ENCODE peak calls at places on chromosomes 3 and 15, in nine cellular contexts. E is sigmoid colon, X is SK-N-SH, A is activated B cell treated with CpG ODN at 0.5 μM for 24 hours, K is Caco-2, O is MCF 10A, W is cardiac muscle cell, Z is H9, F is body of pancreas. C is an unnamed sample.

GRCh38 chr3:30904986-30905385 is 10.5 kb upstream of the GADL1 start:
- DNase-seq in E (no peak), X (no peak), A (no peak), K (peak; percentile 70), O (no peak), W (no peak), Z (no peak), F (no peak), C (no peak)

GRCh38 chr3:45693941-45694521 is 4.8 kb downstream of the SACM1L start:
- DNase-seq in E (no peak), X (peak; percentile 34), A (no peak), K (no peak), O (no peak), W (no peak), Z (no peak), F (no peak), C (no peak)

GRCh38 chr3:24378313-24378712 is 116.3 kb downstream of the THRB start:
- DNase-seq in E (no peak), X (no peak), A (no peak), K (no peak), O (no peak), W (no peak), Z (no peak), F (no peak), C (no peak)

GRCh38 chr15:97684249-97684648 is 276.3 kb upstream of the ARRDC4 start:
- DNase-seq in E (no peak), X (no peak), A (no peak), K (no peak), O (no peak), W (no peak), Z (no peak), F (no peak), C (no peak)

GRCh38 chr15:64105113-64105704 is 9.4 kb downstream of the SNX1 start:
- DNase-seq in E (peak; percentile 70), X (no peak), A (no peak), K (no peak), O (peak; percentile 71), W (peak; percentile 89), Z (no peak), F (peak; percentile 46), C (no peak)

GRCh38 chr15:50828610-50829206 is 63.2 kb upstream of the SPPL2A start:
- DNase-seq in E (no peak), X (no peak), A (no peak), K (peak; percentile 74), O (peak; percentile 92), W (peak; percentile 92), Z (no peak), F (peak; percentile 32), C (peak; percentile 89)

GRCh38 chr15:97168704-97169475 is 791.6 kb upstream of the ARRDC4 start:
- DNase-seq in E (no peak), X (no peak), A (no peak), K (no peak), O (peak; percentile 2), W (no peak), Z (no peak), F (no peak), C (no peak)

GRCh38 chr3:4584537-4585249 is 91.5 kb downstream of the ITPR1 start:
- DNase-seq in E (peak; percentile 67), X (no peak), A (no peak), K (no peak), O (no peak), W (peak; percentile 80), Z (no peak), F (peak; percentile 15), C (no peak)

GRCh38 chr3:129238945-129239705 is 10.3 kb upstream of the COPG1 start:
- DNase-seq in E (no peak), X (no peak), A (no peak), K (no peak), O (peak; percentile 77), W (peak; percentile 74), Z (no peak), F (peak; percentile 48), C (no peak)

GRCh38 chr3:184583345-184584000 is 21.9 kb downstream of the EPHB3 start:
- DNase-seq in E (no peak), X (peak; percentile 71), A (no peak), K (no peak), O (no peak), W (no peak), Z (no peak), F (no peak), C (no peak)

GRCh38 chr15:89143503-89144162 is 55.4 kb downstream of the ABHD2 start:
- DNase-seq in E (no peak), X (peak; percentile 36), A (no peak), K (no peak), O (peak; percentile 66), W (peak; percentile 95), Z (no peak), F (peak; percentile 55), C (peak; percentile 91)

GRCh38 chr15:85607842-85608241 is 186.9 kb downstream of the KLHL25 start:
- DNase-seq in E (no peak), X (no peak), A (no peak), K (no peak), O (peak; percentile 89), W (peak; percentile 81), Z (no peak), F (peak; percentile 31), C (peak; percentile 87)

GRCh38 chr15:92848852-92849598 is 51.1 kb upstream of the CHD2 start:
- DNase-seq in E (no peak), X (no peak), A (no peak), K (no peak), O (no peak), W (peak; percentile 98), Z (no peak), F (no peak), C (peak; percentile 47)

GRCh38 chr3:179318876-179319275 is 4.0 kb upstream of the ZNF639 start:
- DNase-seq in E (no peak), X (no peak), A (no peak), K (no peak), O (no peak), W (no peak), Z (no peak), F (no peak), C (no peak)

GRCh38 chr3:4416961-4417360 is 50.1 kb downstream of the SUMF1 start:
- DNase-seq in E (no peak), X (peak; percentile 45), A (no peak), K (no peak), O (peak; percentile 100), W (peak; percentile 79), Z (no peak), F (no peak), C (peak; percentile 74)

GRCh38 chr3:111999924-112000835 is 1.5 kb downstream of the TAGLN3 start:
- DNase-seq in E (no peak), X (peak; percentile 32), A (no peak), K (no peak), O (no peak), W (no peak), Z (no peak), F (no peak), C (no peak)

GRCh38 chr15:88878720-88879184 is 16.6 kb downstream of the HAPLN3 start:
- DNase-seq in E (no peak), X (peak; percentile 85), A (no peak), K (peak; percentile 62), O (peak; percentile 55), W (peak; percentile 60), Z (peak; percentile 87), F (peak; percentile 43), C (no peak)

GRCh38 chr3:184262166-184262926 is 993 bp upstream of the CAMK2N2 start:
- DNase-seq in E (no peak), X (peak; percentile 72), A (no peak), K (peak; percentile 47), O (no peak), W (no peak), Z (peak; percentile 38), F (peak; percentile 95), C (no peak)

GRCh38 chr3:177473184-177473583 is 275.9 kb upstream of the TBL1XR1 start:
- DNase-seq in E (no peak), X (no peak), A (no peak), K (no peak), O (no peak), W (no peak), Z (no peak), F (no peak), C (no peak)

GRCh38 chr3:66153961-66154923 is 66.6 kb upstream of the SLC25A26 start:
- DNase-seq in E (no peak), X (peak; percentile 45), A (no peak), K (no peak), O (no peak), W (peak; percentile 52), Z (no peak), F (no peak), C (no peak)

GRCh38 chr3:98343647-98344507 is 9.8 kb upstream of the OR5K4 start:
- DNase-seq in E (no peak), X (peak; percentile 22), A (no peak), K (peak; percentile 47), O (peak; percentile 86), W (peak; percentile 35), Z (peak; percentile 76), F (peak; percentile 71), C (no peak)

GRCh38 chr3:147157629-147158028 is 248.7 kb downstream of the ZIC4 start:
- DNase-seq in E (no peak), X (no peak), A (no peak), K (no peak), O (no peak), W (no peak), Z (no peak), F (no peak), C (no peak)
- TF ChIP-seq CTCF in E (no peak), X (no peak), A (no peak), K (no peak), O (no peak), W (no peak), Z (no peak), F (no peak), C (no peak)

GRCh38 chr3:6825527-6825926 is 35.4 kb upstream of the GRM7 start:
- DNase-seq in E (no peak), X (peak; percentile 28), A (no peak), K (no peak), O (peak; percentile 5), W (no peak), Z (no peak), F (no peak), C (no peak)
- TF ChIP-seq CTCF in E (no peak), X (no peak), A (no peak), K (no peak), O (no peak), W (no peak), Z (no peak), F (no peak), C (no peak)

GRCh38 chr15:57667171-57667924 is 39.2 kb upstream of the POLR2M start:
- DNase-seq in E (no peak), X (peak; percentile 42), A (no peak), K (peak; percentile 47), O (peak; percentile 73), W (peak; percentile 82), Z (no peak), F (peak; percentile 58), C (peak; percentile 20)
- TF ChIP-seq CTCF in E (peak; percentile 48), X (peak; percentile 68), A (no peak), K (peak; percentile 54), O (peak; percentile 50), W (peak; percentile 61), Z (peak; percentile 45), F (peak; percentile 33), C (peak; percentile 59)

DNA sequence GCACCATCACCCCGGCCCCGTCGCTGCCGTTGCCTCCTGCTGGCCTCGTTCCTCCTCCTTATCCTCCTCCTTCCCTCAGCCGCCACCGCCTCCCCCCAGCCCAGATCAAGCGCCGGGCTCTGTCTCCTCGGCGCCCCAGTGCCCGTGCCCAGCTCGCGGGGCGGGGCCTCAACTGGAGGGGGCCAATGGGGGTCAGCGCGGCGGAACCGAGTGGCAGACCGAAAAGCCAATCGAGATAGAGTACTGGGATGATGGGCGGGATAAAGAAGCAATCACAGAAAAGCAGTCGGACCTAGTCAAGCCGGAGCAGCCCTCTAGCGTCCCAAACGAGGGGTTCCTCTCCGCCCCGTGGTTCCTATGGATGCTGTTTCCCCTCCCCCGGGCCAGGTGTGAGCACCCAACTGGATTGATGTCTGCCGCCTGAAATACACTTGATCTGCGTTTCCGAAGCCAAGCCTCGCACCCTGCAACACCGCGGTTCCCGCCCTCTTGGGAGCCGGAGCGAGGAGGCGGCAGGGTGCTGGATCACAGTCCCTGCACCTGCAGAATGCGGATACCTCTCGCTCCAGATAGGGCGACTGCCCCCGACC is at the start of gene FRMD5:
- DNase-seq in E (peak; percentile 87), X (peak; percentile 98), A (peak; percentile 76), K (peak; percentile 96), O (peak; percentile 95), W (peak; percentile 96), Z (peak; percentile 98), F (peak; percentile 93), C (peak; percentile 89)
- TF ChIP-seq CTCF in E (no peak), X (peak; percentile 43), A (no peak), K (peak; percentile 44), O (peak; percentile 37), W (peak; percentile 57), Z (peak; percentile 53), F (no peak), C (peak; percentile 63)